ENCODE peak calls at places on chromosomes 4 and X, in six cellular contexts. H is A549, T is HepG2, X is upper lobe of left lung, R is GM12878, O is K562. A is an unnamed sample.
A peak's percentile ranks its signal among the peaks of the same experiment; 100 is the strongest.

GRCh38 chr4:71081192-71081591 is 87.7 kb downstream of the DCK start:
- ATAC-seq in H (no peak), X (no peak), T (no peak), R (no peak), O (no peak), A (no peak)

GRCh38 chrX:130770615-130771014 is 132.4 kb downstream of the ENOX2 start:
- ATAC-seq in H (no peak), T (no peak), X (no peak), O (no peak), R (no peak), A (no peak)

GRCh38 chr4:7273741-7274297 is 81.5 kb downstream of the SORCS2 start:
- ATAC-seq in O (no peak), H (no peak), R (no peak), X (no peak), T (no peak), A (no peak)

GRCh38 chr4:90950385-90950841 is 823.2 kb downstream of the CCSER1 start:
- ATAC-seq in T (no peak), R (no peak), X (no peak), O (no peak), H (peak; percentile 55), A (no peak)

GRCh38 chr4:87502580-87503238 is 26.5 kb downstream of the SPARCL1 start:
- ATAC-seq in T (no peak), R (no peak), H (no peak), X (no peak), O (no peak), A (no peak)

GRCh38 chr4:113682730-113683129 is 78.8 kb downstream of the CAMK2D start:
- ATAC-seq in R (no peak), X (no peak), H (no peak), O (no peak), T (no peak), A (no peak)

GRCh38 chr4:168848112-168848511 is 161.9 kb downstream of the CBR4 start:
- ATAC-seq in H (peak; percentile 64), T (peak; percentile 71), X (no peak), O (no peak), R (peak; percentile 66), A (peak; percentile 42)

GRCh38 chr4:38236003-38236402 is 275.8 kb downstream of the PTTG2 start:
- ATAC-seq in O (no peak), X (no peak), R (no peak), H (no peak), T (peak; percentile 74), A (no peak)

GRCh38 chrX:46967547-46967946 is 55.3 kb downstream of the JADE3 start:
- ATAC-seq in O (no peak), R (peak; percentile 77), X (no peak), T (no peak), H (no peak), A (no peak)

GRCh38 chr4:97656034-97656720 is 487.1 kb downstream of the STPG2 start:
- ATAC-seq in R (no peak), T (no peak), H (peak; percentile 77), O (no peak), X (no peak), A (peak; percentile 66)

GRCh38 chr4:167786504-167786903 is 305.8 kb upstream of the ANXA10 start:
- ATAC-seq in H (no peak), T (no peak), X (no peak), R (no peak), O (no peak), A (no peak)

GRCh38 chr4:7868892-7869471 is 70.7 kb downstream of the AFAP1 start:
- ATAC-seq in H (no peak), T (no peak), O (no peak), R (no peak), X (no peak), A (no peak)

GRCh38 chr4:10384974-10385373 is 72.3 kb downstream of the ZNF518B start:
- ATAC-seq in H (no peak), O (peak; percentile 34), R (no peak), X (no peak), T (no peak), A (no peak)

GRCh38 chrX:10121787-10122186 is 35.0 kb upstream of the CLCN4 start:
- ATAC-seq in R (peak; percentile 78), T (no peak), O (no peak), X (no peak), H (no peak), A (no peak)

GRCh38 chr4:153755186-153755585 is 4.6 kb downstream of the RNF175 start:
- ATAC-seq in O (no peak), H (no peak), T (no peak), R (no peak), X (no peak), A (no peak)

GRCh38 chr4:177961709-177962380 is 519.6 kb upstream of the AGA start:
- ATAC-seq in H (no peak), O (no peak), R (no peak), X (no peak), T (no peak), A (no peak)

GRCh38 chr4:106659386-106659785 is 290.8 kb upstream of the GIMD1 start:
- ATAC-seq in T (no peak), X (no peak), O (no peak), H (no peak), R (no peak), A (peak; percentile 25)

GRCh38 chr4:3302786-3303444 is 10.1 kb downstream of the RGS12 start:
- ATAC-seq in O (no peak), X (no peak), H (no peak), R (peak; percentile 62), T (no peak), A (no peak)

GRCh38 chr4:83358410-83358809 is 23.8 kb upstream of the HPSE start:
- ATAC-seq in H (no peak), T (no peak), X (no peak), O (no peak), R (no peak), A (no peak)

GRCh38 chr4:149264093-149264733 is 551.4 kb downstream of the IQCM start:
- ATAC-seq in T (peak; percentile 88), H (no peak), O (peak; percentile 68), X (peak; percentile 30), R (peak; percentile 90), A (no peak)

GRCh38 chr4:8821151-8821950 is 50.3 kb downstream of the HMX1 start:
- ATAC-seq in R (no peak), H (no peak), T (no peak), O (no peak), X (no peak), A (no peak)

GRCh38 chr4:81030061-81030616 is 369 bp upstream of the BMP3 start:
- ATAC-seq in T (no peak), R (no peak), O (no peak), X (no peak), H (no peak), A (no peak)

GRCh38 chr4:7974425-7974824 is 34.8 kb upstream of the AFAP1 start:
- ATAC-seq in O (no peak), R (no peak), H (no peak), X (no peak), T (no peak), A (no peak)

GRCh38 chr4:54779797-54780196 is 122.0 kb downstream of the KIT start:
- ATAC-seq in O (no peak), H (no peak), T (no peak), X (no peak), R (no peak), A (no peak)

GRCh38 chr4:124290678-124291077 is 421.9 kb downstream of the ANKRD50 start:
- ATAC-seq in X (no peak), R (no peak), T (no peak), H (no peak), O (no peak), A (no peak)

GRCh38 chr4:52641853-52642563 is 17.1 kb downstream of the USP46 start:
- ATAC-seq in R (peak; percentile 85), X (no peak), O (no peak), T (no peak), H (no peak), A (no peak)

GRCh38 chr4:159506801-159507517 is 404.1 kb downstream of the RAPGEF2 start:
- ATAC-seq in H (no peak), R (no peak), O (no peak), X (no peak), T (no peak), A (no peak)

GRCh38 chr4:184473265-184473514 is 1.2 kb downstream of the IRF2 start:
- ATAC-seq in H (peak; percentile 45), R (no peak), O (peak; percentile 8), X (no peak), T (no peak), A (peak; percentile 30)

GRCh38 chrX:65587616-65588526 is 53.3 kb upstream of the LAS1L start:
- ATAC-seq in R (no peak), T (no peak), H (peak; percentile 76), X (peak; percentile 79), O (peak; percentile 88), A (peak; percentile 84)

GRCh38 chr4:152943673-152944072 is 7.5 kb downstream of the FHDC1 start:
- ATAC-seq in H (no peak), X (no peak), T (no peak), R (no peak), O (peak; percentile 32), A (peak; percentile 91)

GRCh38 chr4:76300012-76300411 is 6.5 kb upstream of the STBD1 start:
- ATAC-seq in O (no peak), R (no peak), H (no peak), X (no peak), T (no peak), A (no peak)

GRCh38 chrX:41580423-41581064 is 108.2 kb upstream of the GPR34 start:
- ATAC-seq in H (no peak), T (no peak), X (no peak), R (peak; percentile 84), O (no peak), A (no peak)

GRCh38 chr4:76738081-76738931 is 159.6 kb downstream of the SOWAHB start:
- ATAC-seq in X (no peak), T (no peak), H (no peak), O (no peak), R (peak; percentile 55), A (peak; percentile 94)

GRCh38 chrX:155188786-155189185 is 27.5 kb upstream of the VBP1 start:
- ATAC-seq in H (no peak), R (no peak), T (no peak), O (no peak), X (no peak), A (no peak)
- H3K9me3 ChIP-seq in H (no peaks in the 10 kb centered on the region), R (no peaks in the 10 kb centered on the region), T (no peaks in the 10 kb centered on the region), O (no peaks in the 10 kb centered on the region), X (no peaks in the 10 kb centered on the region), A (peaks cover 4% of the 10 kb centered on the region)

GRCh38 chr4:88737304-88738015 is 39.8 kb upstream of the NAP1L5 start:
- ATAC-seq in T (no peak), O (no peak), H (no peak), R (peak; percentile 48), X (peak; percentile 47), A (peak; percentile 58)
- H3K4me3 ChIP-seq in T (no peak overlapping the region), O (no peak overlapping the region), H (no peak overlapping the region), R (peak overlapping the region; percentile 21), X (no peak overlapping the region), A (no peak overlapping the region)

GRCh38 chr4:181849472-181849871 is 393.7 kb upstream of the TENM3 start:
- ATAC-seq in T (no peak), X (no peak), O (no peak), H (no peak), R (no peak), A (no peak)
- TF ChIP-seq EP300 in T (no peak), X (no peak), O (no peak), H (no peak), R (no peak), A (no peak)

GRCh38 chr4:256492-256891 is 48.8 kb downstream of the ZNF732 start:
- ATAC-seq in T (no peak), O (no peak), R (no peak), X (no peak), H (no peak), A (no peak)

GRCh38 chr4:252065-252601 is 53.1 kb downstream of the ZNF732 start:
- ATAC-seq in T (no peak), H (no peak), X (no peak), R (no peak), O (no peak), A (no peak)

GRCh38 chr4:253936-254756 is 51.1 kb downstream of the ZNF732 start:
- ATAC-seq in H (no peak), T (no peak), X (no peak), R (no peak), O (no peak), A (no peak)
- H3K9me3 ChIP-seq in H (peaks cover 21% of the 10 kb centered on the region), T (peaks cover 88% of the 10 kb centered on the region), X (peaks cover 85% of the 10 kb centered on the region), R (peaks cover 5% of the 10 kb centered on the region), O (peaks cover 1% of the 10 kb centered on the region), A (no peaks in the 10 kb centered on the region)